ENCODE peak calls at places on chromosomes 6 and 20, in four cellular contexts. H, K, Z and V are unnamed samples.

GRCh38 chr6:36629792-36630191 is 35.6 kb downstream of the SRSF3 start:
- DNase-seq in H (no peak), K (no peak), Z (no peak), V (no peak)

GRCh38 chr20:35304956-35305355 is 12.7 kb upstream of the FAM83C start:
- DNase-seq in H (no peak), K (no peak), Z (no peak), V (no peak)

GRCh38 chr20:44231713-44232468 is 15.2 kb upstream of the GDAP1L1 start:
- DNase-seq in H (no peak), K (peak; percentile 28), Z (no peak), V (no peak)

GRCh38 chr6:80641591-80641990 is 535.1 kb downstream of the BCKDHB start:
- DNase-seq in H (no peak), K (no peak), Z (no peak), V (no peak)

GRCh38 chr20:52783769-52784168 is 188.4 kb upstream of the TSHZ2 start:
- DNase-seq in H (no peak), K (peak; percentile 48), Z (no peak), V (peak; percentile 14)

GRCh38 chr6:167549187-167549586 is 224.3 kb downstream of the TTLL2 start:
- DNase-seq in H (no peak), K (peak; percentile 18), Z (no peak), V (no peak)

GRCh38 chr20:64188682-64189529 is 24.7 kb downstream of the MYT1 start:
- DNase-seq in H (peak; percentile 100), K (peak; percentile 99), Z (no peak), V (peak; percentile 71)

GRCh38 chr6:109491207-109491938 is 8.4 kb upstream of the ZBTB24 start:
- DNase-seq in H (no peak), K (no peak), Z (peak; percentile 20), V (peak; percentile 52)

GRCh38 chr20:33640287-33640686 is 21.8 kb upstream of the C20orf144 start:
- DNase-seq in H (peak; percentile 51), K (no peak), Z (no peak), V (no peak)

GRCh38 chr20:60192351-60192750 is 234.1 kb downstream of the CDH26 start:
- DNase-seq in H (no peak), K (no peak), Z (no peak), V (no peak)

GRCh38 chr20:371755-372542 is 8.6 kb upstream of the TRIB3 start:
- DNase-seq in H (peak; percentile 89), K (peak; percentile 83), Z (no peak), V (no peak)

GRCh38 chr6:169971951-169972651 is 220.7 kb downstream of the ERMARD start:
- DNase-seq in H (no peak), K (no peak), Z (no peak), V (no peak)

GRCh38 chr20:54938707-54939106 is 463.3 kb downstream of the DOK5 start:
- DNase-seq in H (no peak), K (no peak), Z (no peak), V (no peak)

GRCh38 chr6:14781707-14782306 is 464.1 kb upstream of the JARID2 start:
- DNase-seq in H (no peak), K (no peak), Z (no peak), V (peak; percentile 71)

GRCh38 chr6:15897063-15897934 is 231.6 kb upstream of the MYLIP start:
- DNase-seq in H (no peak), K (no peak), Z (no peak), V (no peak)

GRCh38 chr6:126033696-126034095 is 47.4 kb downstream of the TRMT11 start:
- DNase-seq in H (peak; percentile 58), K (peak; percentile 81), Z (no peak), V (peak; percentile 49)

GRCh38 chr20:35561268-35561667 is 19.4 kb downstream of the ERGIC3 start:
- DNase-seq in H (peak; percentile 78), K (peak; percentile 65), Z (no peak), V (peak; percentile 47)

GRCh38 chr6:54935739-54936138 is 89.2 kb downstream of the FAM83B start:
- DNase-seq in H (peak; percentile 4), K (no peak), Z (no peak), V (no peak)

GRCh38 chr6:103983860-103984259 is 875.9 kb downstream of the HACE1 start:
- DNase-seq in H (peak; percentile 1), K (no peak), Z (no peak), V (no peak)

GRCh38 chr6:118263929-118264486 is 284.1 kb upstream of the PLN start:
- DNase-seq in H (peak; percentile 23), K (peak; percentile 86), Z (no peak), V (peak; percentile 42)

GRCh38 chr6:20569000-20569610 is 34.8 kb downstream of the CDKAL1 start:
- DNase-seq in H (no peak), K (peak; percentile 74), Z (no peak), V (no peak)

GRCh38 chr6:166936079-166936787 is 20.1 kb downstream of the RNASET2 start:
- DNase-seq in H (no peak), K (no peak), Z (no peak), V (no peak)

GRCh38 chr6:136506124-136506799 is 44.0 kb downstream of the MAP7 start:
- DNase-seq in H (no peak), K (no peak), Z (no peak), V (no peak)

GRCh38 chr6:31730631-31731086 is 1.6 kb upstream of the DDAH2 start:
- DNase-seq in H (no peak), K (no peak), Z (no peak), V (peak; percentile 23)

GRCh38 chr20:47857994-47858557 is 72.8 kb upstream of the SULF2 start:
- DNase-seq in H (no peak), K (no peak), Z (no peak), V (no peak)

GRCh38 chr20:35286899-35287508 is 2.4 kb upstream of the EIF6 start:
- DNase-seq in H (no peak), K (no peak), Z (no peak), V (no peak)

GRCh38 chr20:481167-481566 is 18.8 kb upstream of the TBC1D20 start:
- DNase-seq in H (no peak), K (no peak), Z (peak; percentile 22), V (no peak)

GRCh38 chr6:157621401-157621800 is 201.6 kb upstream of the SNX9 start:
- DNase-seq in H (no peak), K (no peak), Z (no peak), V (no peak)

GRCh38 chr6:107561325-107561724 is 71.4 kb downstream of the SOBP start:
- DNase-seq in H (no peak), K (no peak), Z (no peak), V (no peak)

GRCh38 chr20:52318601-52319000 is 127.0 kb upstream of the ZFP64 start:
- DNase-seq in H (no peak), K (peak; percentile 57), Z (no peak), V (no peak)

GRCh38 chr6:155314773-155315515 is 660 bp upstream of the TFB1M start:
- DNase-seq in H (peak; percentile 89), K (peak; percentile 90), Z (no peak), V (peak; percentile 87)

GRCh38 chr20:47741669-47742345 is 43.5 kb downstream of the SULF2 start:
- DNase-seq in H (no peak), K (no peak), Z (no peak), V (no peak)